ENCODE peak calls at places on chromosomes 3 and 15, in eight cellular contexts. One of them, this sample, is unnamed.

GRCh38 chr3:121153851-121154250 is 245.8 kb downstream of the STXBP5L start:
- DNase-seq in HCT116: no peak
- DNase-seq in NCI-H1417: no peak
- DNase-seq in lower lobe of right lung: no peak
- DNase-seq in activated naive CD8-positive, alpha-beta T cell treated with anti-CD3 and anti-CD28 coated beads, Interleukin-2, amount 50 U/mL, for 24 hours: no peak
- DNase-seq in NCI-H2081: no peak
- DNase-seq in T-helper 9 cell: no peak
- DNase-seq in stimulated activated CD8-positive, alpha-beta memory T cell treated with anti-CD3 and anti-CD28 coated beads, Interleukin-4, amount 100 ng/mL, for 24 hours: no peak
- DNase-seq in this sample: no peak

GRCh38 chr15:58479941-58480340 is 48.1 kb downstream of the LIPC start:
- DNase-seq in HCT116: no peak
- DNase-seq in activated naive CD8-positive, alpha-beta T cell treated with anti-CD3 and anti-CD28 coated beads, Interleukin-2, amount 50 U/mL, for 24 hours: no peak
- DNase-seq in NCI-H2081: no peak
- DNase-seq in stimulated activated CD8-positive, alpha-beta memory T cell treated with anti-CD3 and anti-CD28 coated beads, Interleukin-4, amount 100 ng/mL, for 24 hours: no peak
- DNase-seq in T-helper 9 cell: no peak
- DNase-seq in lower lobe of right lung: no peak
- DNase-seq in NCI-H1417: no peak
- DNase-seq in this sample: no peak

GRCh38 chr3:170815340-170815739 is 54.7 kb downstream of the RPL22L1 start:
- DNase-seq in HCT116: peak
- DNase-seq in T-helper 9 cell: no peak
- DNase-seq in lower lobe of right lung: no peak
- DNase-seq in NCI-H1417: peak
- DNase-seq in activated naive CD8-positive, alpha-beta T cell treated with anti-CD3 and anti-CD28 coated beads, Interleukin-2, amount 50 U/mL, for 24 hours: no peak
- DNase-seq in stimulated activated CD8-positive, alpha-beta memory T cell treated with anti-CD3 and anti-CD28 coated beads, Interleukin-4, amount 100 ng/mL, for 24 hours: no peak
- DNase-seq in NCI-H2081: peak
- DNase-seq in this sample: no peak

GRCh38 chr3:152688313-152688712 is 146.6 kb upstream of the P2RY1 start:
- DNase-seq in lower lobe of right lung: no peak
- DNase-seq in T-helper 9 cell: no peak
- DNase-seq in NCI-H2081: no peak
- DNase-seq in HCT116: no peak
- DNase-seq in stimulated activated CD8-positive, alpha-beta memory T cell treated with anti-CD3 and anti-CD28 coated beads, Interleukin-4, amount 100 ng/mL, for 24 hours: no peak
- DNase-seq in NCI-H1417: no peak
- DNase-seq in activated naive CD8-positive, alpha-beta T cell treated with anti-CD3 and anti-CD28 coated beads, Interleukin-2, amount 50 U/mL, for 24 hours: no peak
- DNase-seq in this sample: no peak

GRCh38 chr3:157122116-157122515 is 37.8 kb downstream of the CCNL1 start:
- DNase-seq in NCI-H1417: no peak
- DNase-seq in NCI-H2081: no peak
- DNase-seq in activated naive CD8-positive, alpha-beta T cell treated with anti-CD3 and anti-CD28 coated beads, Interleukin-2, amount 50 U/mL, for 24 hours: no peak
- DNase-seq in HCT116: peak
- DNase-seq in stimulated activated CD8-positive, alpha-beta memory T cell treated with anti-CD3 and anti-CD28 coated beads, Interleukin-4, amount 100 ng/mL, for 24 hours: no peak
- DNase-seq in lower lobe of right lung: no peak
- DNase-seq in T-helper 9 cell: no peak
- DNase-seq in this sample: no peak

GRCh38 chr3:192991351-192991750 is 73.7 kb upstream of the MB21D2 start:
- DNase-seq in lower lobe of right lung: no peak
- DNase-seq in stimulated activated CD8-positive, alpha-beta memory T cell treated with anti-CD3 and anti-CD28 coated beads, Interleukin-4, amount 100 ng/mL, for 24 hours: no peak
- DNase-seq in NCI-H2081: no peak
- DNase-seq in HCT116: no peak
- DNase-seq in NCI-H1417: no peak
- DNase-seq in activated naive CD8-positive, alpha-beta T cell treated with anti-CD3 and anti-CD28 coated beads, Interleukin-2, amount 50 U/mL, for 24 hours: no peak
- DNase-seq in T-helper 9 cell: no peak
- DNase-seq in this sample: no peak

GRCh38 chr3:188853896-188854295 is 317.9 kb upstream of the TPRG1 start:
- DNase-seq in T-helper 9 cell: no peak
- DNase-seq in activated naive CD8-positive, alpha-beta T cell treated with anti-CD3 and anti-CD28 coated beads, Interleukin-2, amount 50 U/mL, for 24 hours: no peak
- DNase-seq in lower lobe of right lung: no peak
- DNase-seq in NCI-H1417: no peak
- DNase-seq in stimulated activated CD8-positive, alpha-beta memory T cell treated with anti-CD3 and anti-CD28 coated beads, Interleukin-4, amount 100 ng/mL, for 24 hours: no peak
- DNase-seq in NCI-H2081: no peak
- DNase-seq in HCT116: no peak
- DNase-seq in this sample: no peak

GRCh38 chr15:27990411-27991338 is 108.4 kb downstream of the OCA2 start:
- DNase-seq in HCT116: no peak
- DNase-seq in T-helper 9 cell: no peak
- DNase-seq in lower lobe of right lung: no peak
- DNase-seq in NCI-H1417: no peak
- DNase-seq in NCI-H2081: no peak
- DNase-seq in stimulated activated CD8-positive, alpha-beta memory T cell treated with anti-CD3 and anti-CD28 coated beads, Interleukin-4, amount 100 ng/mL, for 24 hours: no peak
- DNase-seq in activated naive CD8-positive, alpha-beta T cell treated with anti-CD3 and anti-CD28 coated beads, Interleukin-2, amount 50 U/mL, for 24 hours: no peak
- DNase-seq in this sample: no peak

GRCh38 chr3:15204005-15204404 is 2.0 kb upstream of the CAPN7 start:
- DNase-seq in T-helper 9 cell: no peak
- DNase-seq in NCI-H1417: no peak
- DNase-seq in HCT116: no peak
- DNase-seq in stimulated activated CD8-positive, alpha-beta memory T cell treated with anti-CD3 and anti-CD28 coated beads, Interleukin-4, amount 100 ng/mL, for 24 hours: no peak
- DNase-seq in activated naive CD8-positive, alpha-beta T cell treated with anti-CD3 and anti-CD28 coated beads, Interleukin-2, amount 50 U/mL, for 24 hours: no peak
- DNase-seq in lower lobe of right lung: no peak
- DNase-seq in NCI-H2081: no peak
- DNase-seq in this sample: no peak

GRCh38 chr3:61979645-61980430 is 393.5 kb downstream of the FEZF2 start:
- DNase-seq in T-helper 9 cell: no peak
- DNase-seq in stimulated activated CD8-positive, alpha-beta memory T cell treated with anti-CD3 and anti-CD28 coated beads, Interleukin-4, amount 100 ng/mL, for 24 hours: no peak
- DNase-seq in HCT116: no peak
- DNase-seq in NCI-H2081: no peak
- DNase-seq in activated naive CD8-positive, alpha-beta T cell treated with anti-CD3 and anti-CD28 coated beads, Interleukin-2, amount 50 U/mL, for 24 hours: no peak
- DNase-seq in lower lobe of right lung: no peak
- DNase-seq in NCI-H1417: no peak
- DNase-seq in this sample: no peak

This sample was measured in CMK.